ENCODE peak calls at places on chromosomes 4 and X, in seven cellular contexts. G is tibial nerve; F is PC-9; D is brain microvascular endothelial cell; L is CD8-positive, alpha-beta memory T cell; M is AG04450; E is CD8-positive, alpha-beta T cell. J is an unnamed sample.

GRCh38 chr4:127533028-127533700 is 99.6 kb upstream of the INTU start:
- DNase-seq in L (no peak), F (no peak), E (no peak), M (no peak), D (no peak), G (peak), J (peak)

GRCh38 chr4:77917075-77917474 is 54.4 kb downstream of the MRPL1 start:
- DNase-seq in F (no peak), G (no peak), D (no peak), M (no peak), L (no peak), E (no peak), J (no peak)

GRCh38 chr4:89704651-89705395 is 132.1 kb downstream of the SNCA start:
- DNase-seq in D (no peak), E (no peak), M (no peak), F (no peak), G (no peak), L (no peak), J (no peak)

GRCh38 chrX:49673394-49673793 is 22.4 kb downstream of the PAGE1 start:
- DNase-seq in E (no peak), M (no peak), D (no peak), L (no peak), F (no peak), G (no peak), J (no peak)

GRCh38 chrX:16457239-16457638 is 192.7 kb upstream of the S100G start:
- DNase-seq in M (no peak), D (no peak), E (no peak), F (no peak), G (no peak), L (no peak), J (no peak)

GRCh38 chr4:82744284-82744963 is 54.2 kb downstream of the SCD5 start:
- DNase-seq in D (no peak), G (no peak), L (no peak), M (no peak), F (peak), E (no peak), J (peak)

GRCh38 chrX:46327229-46328081 is 217.8 kb downstream of the ZNF674 start:
- DNase-seq in L (no peak), G (no peak), F (peak), D (peak), E (no peak), M (no peak), J (peak)

GRCh38 chr4:140326395-140326993 is 47.0 kb upstream of the SCOC start:
- DNase-seq in F (no peak), L (no peak), G (peak), M (no peak), E (no peak), D (peak), J (no peak)

GRCh38 chrX:20515841-20516461 is 249.2 kb upstream of the RPS6KA3 start:
- DNase-seq in L (no peak), G (no peak), D (peak), F (peak), M (peak), E (no peak), J (no peak)

GRCh38 chr4:73772353-73772752 is 32.0 kb downstream of the CXCL8 start:
- DNase-seq in E (no peak), G (no peak), D (no peak), F (no peak), M (no peak), L (no peak), J (no peak)

GRCh38 chr4:108519911-108520310 is 100.5 kb upstream of the RPL34 start:
- DNase-seq in F (no peak), G (no peak), L (no peak), M (no peak), E (no peak), D (no peak), J (no peak)
- H3K27ac ChIP-seq in F (no peak), G (no peak), L (no peak), M (no peak), E (no peak), D (no peak), J (no peak)

GRCh38 chrX:128781506-128781905 is 729.3 kb upstream of the ACTRT1 start:
- DNase-seq in D (no peak), M (no peak), E (peak), F (no peak), L (no peak), G (no peak), J (no peak)
- H3K27ac ChIP-seq in D (no peak), M (no peak), E (no peak), F (no peak), L (no peak), G (no peak), J (no peak)

DNA sequence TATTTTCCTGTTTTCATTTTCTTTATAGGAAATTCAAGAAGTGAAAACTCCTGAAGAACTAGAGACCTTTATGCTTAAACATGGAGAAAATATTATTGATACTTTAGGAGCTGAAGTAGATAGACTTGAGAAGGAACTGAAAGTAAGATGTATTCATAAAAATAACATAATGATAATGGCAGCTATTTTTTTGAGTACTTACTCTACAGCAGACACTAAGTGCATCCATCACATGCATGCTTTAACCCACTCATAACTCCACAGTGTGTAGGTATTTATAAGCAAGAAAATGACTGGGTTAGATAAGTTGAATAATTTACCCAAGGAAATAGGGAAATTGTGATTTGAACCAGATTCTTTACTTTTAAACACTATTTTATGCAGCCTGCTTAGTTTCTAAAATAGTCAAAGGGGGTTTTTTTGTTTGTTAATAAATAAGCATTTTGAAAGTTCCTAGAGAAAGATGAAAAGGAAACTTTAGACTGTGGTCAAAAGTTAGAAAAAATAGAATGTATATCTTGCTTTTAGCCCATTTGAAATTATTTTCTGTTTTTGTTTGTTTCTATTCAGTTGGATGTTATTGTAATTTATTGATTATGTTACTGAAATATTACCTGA is 74.2 kb downstream of the BEND4 start:
- DNase-seq in G (no peak), F (no peak), E (no peak), D (no peak), M (no peak), L (no peak), J (no peak)
- H3K27ac ChIP-seq in G (no peak), F (no peak), E (no peak), D (no peak), M (no peak), L (no peak), J (no peak)

GRCh38 chr4:183906486-183906735 is 1.3 kb downstream of the STOX2 start:
- DNase-seq in G (no peak), F (no peak), E (no peak), M (no peak), D (no peak), L (no peak), J (no peak)
- H3K27ac ChIP-seq in G (peak), F (no peak), E (no peak), M (no peak), D (no peak), L (no peak), J (no peak)

GRCh38 chr4:56243107-56243506 is 144.2 kb downstream of the AASDH start:
- DNase-seq in G (no peak), D (no peak), F (no peak), M (no peak), E (no peak), L (no peak), J (no peak)

GRCh38 chr4:56244681-56245080 is 142.6 kb downstream of the AASDH start:
- DNase-seq in M (no peak), F (no peak), E (no peak), D (no peak), G (no peak), L (no peak), J (no peak)

GRCh38 chr4:56241500-56241899 is 145.8 kb downstream of the AASDH start:
- DNase-seq in E (no peak), D (no peak), G (no peak), F (no peak), M (no peak), L (no peak), J (no peak)

GRCh38 chr4:56238251-56238650 is 149.0 kb downstream of the AASDH start:
- DNase-seq in F (no peak), E (no peak), M (no peak), L (no peak), G (no peak), D (no peak), J (no peak)

DNA sequence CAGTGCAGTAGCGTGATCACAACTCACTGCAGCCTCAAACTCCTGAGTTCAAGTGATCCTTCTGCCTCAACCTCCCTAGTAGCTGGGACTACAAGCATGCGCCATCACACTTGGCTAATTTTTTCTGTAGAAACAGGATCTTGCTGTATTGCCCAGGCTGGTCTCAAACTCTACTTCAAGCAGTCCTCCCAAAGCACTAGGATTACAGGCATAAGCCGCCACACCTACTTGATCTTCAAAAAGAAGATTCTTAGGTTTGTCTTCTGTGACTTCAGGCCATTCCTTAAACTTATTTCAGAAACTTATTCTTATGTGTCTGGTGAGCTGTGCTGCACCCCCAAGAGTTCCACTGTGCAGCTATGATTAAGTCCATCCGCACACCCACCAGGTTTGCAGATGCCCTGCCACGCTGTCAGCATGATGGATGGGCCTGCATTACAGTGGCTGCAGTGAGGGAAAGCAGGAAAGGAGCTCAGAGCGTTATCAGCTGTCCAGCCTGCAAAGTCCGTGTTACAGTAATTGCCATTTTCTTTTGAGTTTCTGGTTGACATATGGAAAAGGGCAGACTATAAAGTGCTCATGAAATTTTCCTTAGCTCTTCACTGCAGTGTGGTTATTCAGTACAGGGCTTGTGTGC is 146.6 kb downstream of the AASDH start:
- DNase-seq in D (no peak), E (no peak), M (no peak), F (no peak), G (no peak), L (no peak), J (no peak)
- H3K27ac ChIP-seq in D (no peak), E (no peak), M (no peak), F (no peak), G (no peak), L (no peak), J (no peak)